ENCODE peak calls at places on chromosome 17, in seven cellular contexts. B is stimulated activated CD8-positive, alpha-beta memory T cell treated with anti-CD3 and anti-CD28 coated beads, Interleukin-15, amount 100 ng/mL, for 24 hours; V is stimulated activated CD4-positive, alpha-beta T cell treated with anti-CD3 and anti-CD28 coated beads, Interleukin-15, amount 100 ng/mL, for 48 hours; J is HEK293T; K is AG09319; W is NCI-H2029 treated with DMSO at 0.1 percent for 48 hours; Q is activated CD4-positive, alpha-beta T cell treated with anti-CD3 and anti-CD28 coated beads, Interleukin-2, amount 10 ng/mL, durations not matched to agents 7 days and 5 days. A is an unnamed sample.

GRCh38 chr17:40822132-40822812 is at the start of gene KRT10:
- DNase-seq in J (no peak), W (no peak), B (no peak), V (no peak), Q (no peak), K (no peak), A (no peak)

GRCh38 chr17:14044702-14045101 is 24.6 kb upstream of the COX10 start:
- DNase-seq in Q (no peak), W (no peak), J (no peak), B (no peak), V (no peak), K (no peak), A (no peak)

GRCh38 chr17:41976142-41976768 is 9.7 kb downstream of the CNP start:
- DNase-seq in B (no peak), J (no peak), K (peak; percentile 31), V (no peak), W (no peak), Q (no peak), A (no peak)

GRCh38 chr17:66347661-66348604 is 45.5 kb downstream of the PRKCA start:
- DNase-seq in V (no peak), B (no peak), J (no peak), K (no peak), W (peak; percentile 64), Q (no peak), A (peak; percentile 82)

GRCh38 chr17:1294157-1294717 is 14.8 kb downstream of the TRARG1 start:
- DNase-seq in K (no peak), W (no peak), V (peak; percentile 53), Q (peak; percentile 96), B (peak; percentile 22), J (no peak), A (no peak)

GRCh38 chr17:4902540-4902939 is 358 bp downstream of the CHRNE start:
- DNase-seq in B (no peak), V (no peak), J (no peak), K (no peak), Q (no peak), W (no peak), A (no peak)

GRCh38 chr17:57605734-57606105 is 139.4 kb downstream of the CCDC182 start:
- DNase-seq in B (no peak), Q (no peak), W (peak; percentile 29), K (no peak), V (no peak), J (no peak), A (peak; percentile 73)

GRCh38 chr17:79633937-79634813 is 23.3 kb upstream of the RBFOX3 start:
- DNase-seq in B (no peak), W (no peak), J (peak; percentile 4), K (no peak), V (no peak), Q (peak; percentile 1), A (no peak)

GRCh38 chr17:82932146-82933005 is 92.6 kb upstream of the ZNF750 start:
- DNase-seq in B (no peak), J (no peak), V (no peak), K (peak; percentile 55), W (no peak), Q (no peak), A (no peak)

GRCh38 chr17:34840758-34841157 is 120.5 kb downstream of the CCT6B start:
- DNase-seq in V (no peak), K (no peak), W (no peak), B (no peak), Q (peak; percentile 10), J (no peak), A (peak; percentile 8)

GRCh38 chr17:45666046-45666600 is 118.0 kb upstream of the CRHR1 start:
- DNase-seq in W (no peak), J (no peak), Q (no peak), V (no peak), K (no peak), B (no peak), A (no peak)

GRCh38 chr17:35241520-35241919 is 1.4 kb upstream of the SLFN5 start:
- DNase-seq in W (no peak), B (no peak), Q (peak; percentile 25), K (no peak), V (no peak), J (no peak), A (no peak)

GRCh38 chr17:30113213-30113612 is 3.4 kb upstream of the NSRP1 start:
- DNase-seq in Q (peak; percentile 21), W (peak; percentile 28), K (no peak), V (no peak), B (no peak), J (no peak), A (no peak)

GRCh38 chr17:39217734-39218369 is 7.9 kb downstream of the STAC2 start:
- DNase-seq in K (no peak), Q (no peak), J (no peak), B (no peak), V (no peak), W (no peak), A (no peak)

GRCh38 chr17:72321886-72322285 is 201.1 kb downstream of the SOX9 start:
- DNase-seq in Q (no peak), V (no peak), W (no peak), J (no peak), K (no peak), B (no peak), A (no peak)

GRCh38 chr17:36869856-36870617 is 67.2 kb upstream of the LHX1 start:
- DNase-seq in J (no peak), Q (no peak), W (no peak), B (no peak), V (no peak), K (no peak), A (no peak)

GRCh38 chr17:27403480-27404005 is 52.7 kb upstream of the KSR1 start:
- DNase-seq in K (no peak), J (no peak), W (no peak), B (no peak), Q (no peak), V (no peak), A (no peak)

GRCh38 chr17:40545660-40546059 is 19.6 kb downstream of the CCR7 start:
- DNase-seq in B (no peak), J (no peak), K (no peak), V (no peak), W (no peak), Q (no peak), A (no peak)

GRCh38 chr17:16068323-16068722 is 68.7 kb downstream of the TTC19 start:
- DNase-seq in B (no peak), K (no peak), Q (no peak), J (no peak), V (no peak), W (no peak), A (no peak)

GRCh38 chr17:33508215-33508614 is 215.1 kb upstream of the ASIC2 start:
- DNase-seq in V (no peak), K (no peak), Q (no peak), W (no peak), J (no peak), B (no peak), A (no peak)

A was measured in DMS79.